ENCODE peak calls at places on chromosome 18, in nine cellular contexts. K is dorsolateral prefrontal cortex; C is GM06990; W is neural progenitor cell; N is CD4-positive, alpha-beta T cell; J is activated CD8-positive, alpha-beta T cell treated with anti-CD3 and anti-CD28 coated beads for 36 hours; A is gastrocnemius medialis; T is fibroblast of the aortic adventitia; X is fibroblast of lung. U is an unnamed sample.

GRCh38 chr18:31722369-31722957 is 38.1 kb upstream of the B4GALT6 start:
- DNase-seq in X (peak), J (peak), A (peak), C (no peak), N (peak), T (peak), K (peak), W (peak), U (peak)

GRCh38 chr18:57447154-57447621 is 12.0 kb downstream of the ONECUT2 start:
- DNase-seq in W (peak), K (no peak), J (peak), A (no peak), N (no peak), C (no peak), T (peak), X (peak), U (no peak)

GRCh38 chr18:2534906-2535305 is 36.4 kb downstream of the METTL4 start:
- DNase-seq in C (no peak), W (no peak), J (no peak), X (no peak), T (no peak), A (no peak), K (no peak), N (no peak), U (no peak)

GRCh38 chr18:45845410-45845809 is 19.9 kb downstream of the SIGLEC15 start:
- DNase-seq in C (no peak), X (peak), K (no peak), T (no peak), W (no peak), N (no peak), A (no peak), J (no peak), U (no peak)

GRCh38 chr18:35456181-35456850 is 41.4 kb downstream of the INO80C start:
- DNase-seq in C (no peak), J (no peak), A (no peak), X (peak), T (peak), K (no peak), W (no peak), N (no peak), U (no peak)

GRCh38 chr18:3478262-3478978 is 28.4 kb downstream of the TGIF1 start:
- DNase-seq in X (no peak), A (no peak), J (no peak), W (no peak), K (no peak), T (peak), C (no peak), N (no peak), U (no peak)

GRCh38 chr18:26482567-26482966 is 65.8 kb downstream of the KCTD1 start:
- DNase-seq in A (no peak), J (no peak), N (no peak), K (no peak), X (no peak), C (no peak), W (peak), T (no peak), U (no peak)

GRCh38 chr18:79489900-79490592 is 94.3 kb downstream of the NFATC1 start:
- DNase-seq in K (no peak), N (no peak), X (no peak), A (no peak), T (no peak), J (peak), W (no peak), C (no peak), U (no peak)

GRCh38 chr18:41265047-41265446 is 690.0 kb upstream of the PIK3C3 start:
- DNase-seq in X (peak), A (no peak), J (no peak), T (no peak), N (no peak), C (no peak), K (no peak), W (no peak), U (no peak)

GRCh38 chr18:2654105-2654827 is 1.3 kb upstream of the SMCHD1 start:
- DNase-seq in K (no peak), C (no peak), N (no peak), T (no peak), W (no peak), A (no peak), X (peak), J (no peak), U (no peak)

GRCh38 chr18:74182335-74182734 is 34.0 kb downstream of the TIMM21 start:
- DNase-seq in X (no peak), N (no peak), T (no peak), J (no peak), C (no peak), W (no peak), K (no peak), A (no peak), U (no peak)

GRCh38 chr18:39604836-39605235 is 2039.2 kb upstream of the CELF4 start:
- DNase-seq in W (no peak), N (no peak), T (peak), X (peak), A (no peak), K (no peak), C (no peak), J (no peak), U (no peak)

GRCh38 chr18:7941533-7941932 is 374.4 kb downstream of the PTPRM start:
- DNase-seq in C (no peak), T (no peak), J (no peak), K (no peak), X (no peak), W (no peak), N (no peak), A (peak), U (no peak)

GRCh38 chr18:72830109-72830508 is 37.7 kb downstream of the NETO1 start:
- DNase-seq in J (peak), T (no peak), A (no peak), C (no peak), W (peak), N (no peak), K (peak), X (peak), U (no peak)

GRCh38 chr18:9708057-9708881 is at the start of gene RAB31:
- DNase-seq in T (peak), W (peak), K (peak), C (peak), N (no peak), X (peak), A (no peak), J (peak), U (no peak)

GRCh38 chr18:71431689-71432088 is 1112.5 kb downstream of the CBLN2 start:
- DNase-seq in N (no peak), K (no peak), J (no peak), A (no peak), C (no peak), T (no peak), X (no peak), W (no peak), U (no peak)

GRCh38 chr18:4063545-4063944 is 391.6 kb downstream of the DLGAP1 start:
- DNase-seq in A (no peak), T (no peak), X (no peak), J (no peak), C (no peak), N (no peak), W (no peak), K (no peak), U (no peak)

GRCh38 chr18:48165104-48165866 is 234.8 kb upstream of the SMAD2 start:
- DNase-seq in X (no peak), A (no peak), W (no peak), N (no peak), C (no peak), K (no peak), J (no peak), T (no peak), U (no peak)

GRCh38 chr18:77057043-77057442 is 75.5 kb downstream of the MBP start:
- DNase-seq in T (peak), A (no peak), C (no peak), W (no peak), K (no peak), X (no peak), J (no peak), N (no peak), U (no peak)

GRCh38 chr18:22168360-22168921 is 948 bp upstream of the GATA6 start:
- DNase-seq in T (peak), J (peak), A (no peak), N (no peak), C (peak), K (no peak), W (peak), X (no peak), U (no peak)

GRCh38 chr18:37612941-37613340 is 47.3 kb upstream of the CELF4 start:
- DNase-seq in N (no peak), T (no peak), K (no peak), X (no peak), W (no peak), C (no peak), J (no peak), A (no peak), U (no peak)

GRCh38 chr18:2971741-2972552 is 41.0 kb downstream of the LPIN2 start:
- DNase-seq in W (no peak), N (peak), T (no peak), K (no peak), C (peak), J (peak), A (peak), X (no peak), U (no peak)

GRCh38 chr18:56641714-56642331 is 3.4 kb upstream of the TXNL1 start:
- DNase-seq in J (no peak), K (no peak), A (no peak), C (no peak), W (no peak), N (no peak), T (peak), X (peak), U (no peak)

GRCh38 chr18:28171837-28172236 is 5.1 kb downstream of the CDH2 start:
- DNase-seq in W (no peak), K (no peak), X (no peak), N (no peak), T (no peak), J (no peak), A (no peak), C (no peak), U (no peak)

GRCh38 chr18:10797882-10798281 is 272.1 kb downstream of the NAPG start:
- DNase-seq in K (no peak), J (no peak), W (no peak), C (no peak), A (no peak), T (no peak), X (no peak), N (no peak), U (no peak)

GRCh38 chr18:51196811-51197660 is 445 bp downstream of the MEX3C start:
- DNase-seq in X (peak), W (peak), T (peak), J (peak), K (peak), C (peak), N (peak), A (peak), U (no peak)

GRCh38 chr18:35508746-35509338 is 11.1 kb upstream of the INO80C start:
- DNase-seq in A (no peak), C (no peak), X (no peak), J (no peak), T (no peak), N (no peak), W (peak), K (no peak), U (no peak)

GRCh38 chr18:78538669-78539440 is 440.8 kb upstream of the SALL3 start:
- DNase-seq in C (no peak), W (no peak), J (no peak), K (no peak), T (no peak), X (no peak), A (no peak), N (no peak), U (no peak)

GRCh38 chr18:44856157-44856556 is 175.5 kb downstream of the SETBP1 start:
- DNase-seq in T (no peak), N (no peak), A (no peak), X (no peak), J (no peak), K (no peak), C (no peak), W (no peak), U (no peak)

GRCh38 chr18:78974115-78974740 is 5.4 kb upstream of the SALL3 start:
- DNase-seq in C (no peak), T (no peak), A (no peak), W (peak), J (no peak), N (no peak), K (no peak), X (no peak), U (no peak)

GRCh38 chr18:77103181-77103875 is 29.3 kb downstream of the MBP start:
- DNase-seq in C (no peak), T (peak), K (no peak), X (peak), N (no peak), J (no peak), A (no peak), W (no peak), U (no peak)

GRCh38 chr18:67813380-67814028 is 297.0 kb upstream of the DSEL start:
- DNase-seq in K (no peak), C (no peak), J (no peak), T (no peak), A (no peak), N (no peak), W (no peak), X (no peak), U (no peak)

GRCh38 chr18:26312196-26312595 is 86.0 kb downstream of the TAF4B start:
- DNase-seq in J (no peak), W (peak), A (no peak), X (no peak), N (no peak), K (no peak), T (no peak), C (no peak), U (no peak)

GRCh38 chr18:52312321-52312720 is 27.7 kb upstream of the DCC start:
- DNase-seq in J (no peak), W (no peak), K (no peak), C (no peak), T (no peak), A (no peak), X (peak), N (no peak), U (no peak)

GRCh38 chr18:24983566-24983965 is 368.4 kb downstream of the ZNF521 start:
- DNase-seq in N (no peak), J (no peak), W (no peak), T (no peak), X (no peak), K (no peak), A (no peak), C (no peak), U (no peak)

GRCh38 chr18:36392888-36393287 is 95.4 kb downstream of the FHOD3 start:
- DNase-seq in T (no peak), C (no peak), W (no peak), K (no peak), X (no peak), N (no peak), A (no peak), J (no peak), U (no peak)

GRCh38 chr18:75003764-75004690 is 204.9 kb downstream of the PTGR3 start:
- DNase-seq in N (no peak), W (no peak), J (no peak), K (no peak), C (no peak), T (peak), X (no peak), A (no peak), U (no peak)

GRCh38 chr18:48959551-48959920 is 8.8 kb upstream of the SMAD7 start:
- DNase-seq in J (no peak), T (no peak), W (no peak), C (no peak), N (no peak), K (no peak), X (no peak), A (no peak), U (no peak)

GRCh38 chr18:48186861-48187260 is 222.3 kb downstream of the ZBTB7C start:
- DNase-seq in K (no peak), X (no peak), J (no peak), C (no peak), W (no peak), N (no peak), A (no peak), T (no peak), U (no peak)

GRCh38 chr18:61984293-61984692 is 91.5 kb upstream of the RNF152 start:
- DNase-seq in C (no peak), X (no peak), J (no peak), N (no peak), A (no peak), W (no peak), T (peak), K (no peak), U (no peak)

GRCh38 chr18:61989138-61989537 is 96.3 kb upstream of the RNF152 start:
- DNase-seq in X (no peak), W (no peak), T (no peak), C (no peak), J (no peak), A (no peak), K (no peak), N (no peak), U (no peak)

GRCh38 chr18:61991836-61992235 is 99.0 kb upstream of the RNF152 start:
- DNase-seq in K (no peak), A (no peak), C (no peak), N (no peak), J (no peak), T (no peak), X (no peak), W (no peak), U (no peak)

GRCh38 chr18:61991201-61991600 is 98.4 kb upstream of the RNF152 start:
- DNase-seq in A (no peak), T (peak), X (peak), C (no peak), N (no peak), J (no peak), W (no peak), K (no peak), U (no peak)

DNA sequence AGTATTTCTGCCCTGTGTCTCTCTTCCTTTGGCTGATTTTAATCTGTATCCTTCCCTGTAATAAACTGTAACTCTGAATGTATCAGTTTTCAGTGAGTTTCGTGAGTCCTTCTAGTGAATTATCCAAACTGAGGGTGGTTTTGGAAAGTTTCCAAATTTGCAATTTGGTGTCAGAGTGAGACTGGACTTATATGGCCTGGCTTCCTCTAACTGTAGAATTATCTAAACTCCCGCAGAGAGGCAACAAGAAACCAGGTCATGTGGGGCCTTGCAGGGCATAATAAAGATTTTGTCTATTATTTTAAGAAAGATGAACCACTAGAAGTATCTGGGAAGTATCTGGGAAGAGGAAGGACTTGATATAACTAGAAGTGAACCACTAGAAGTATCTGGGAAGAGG is 95.3 kb upstream of the RNF152 start:
- DNase-seq in W (no peak), K (no peak), T (no peak), A (no peak), N (no peak), J (no peak), X (no peak), C (no peak), U (no peak)
- TF ChIP-seq CTCF in W (no peak), K (no peak), T (no peak), A (no peak), N (no peak), J (no peak), X (no peak), C (no peak), U (no peak)

DNA sequence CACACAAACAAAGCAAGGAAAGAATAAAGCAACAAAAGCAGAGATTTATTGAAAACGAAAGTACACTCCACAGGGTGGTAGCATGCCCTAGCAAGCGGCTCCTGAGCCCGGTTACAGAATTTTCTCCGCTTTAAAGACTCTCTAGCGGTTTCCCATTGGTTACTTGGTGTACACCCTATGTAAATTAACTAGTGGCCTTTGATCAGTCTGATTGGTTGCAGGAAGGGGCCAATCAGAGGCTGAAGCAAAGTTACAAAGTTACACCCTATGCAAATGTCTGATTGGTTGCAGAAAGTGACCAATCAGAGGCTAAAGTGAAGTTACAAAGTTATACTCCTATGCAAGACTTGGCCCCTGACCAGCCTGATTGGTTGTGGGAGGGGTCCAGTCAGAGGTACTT is 242.9 kb downstream of the LDLRAD4 start:
- DNase-seq in J (no peak), A (no peak), K (no peak), X (no peak), C (no peak), N (no peak), W (no peak), T (peak), U (no peak)
- TF ChIP-seq CTCF in J (no peak), A (no peak), K (no peak), X (no peak), C (no peak), N (no peak), W (no peak), T (no peak), U (no peak)

DNA sequence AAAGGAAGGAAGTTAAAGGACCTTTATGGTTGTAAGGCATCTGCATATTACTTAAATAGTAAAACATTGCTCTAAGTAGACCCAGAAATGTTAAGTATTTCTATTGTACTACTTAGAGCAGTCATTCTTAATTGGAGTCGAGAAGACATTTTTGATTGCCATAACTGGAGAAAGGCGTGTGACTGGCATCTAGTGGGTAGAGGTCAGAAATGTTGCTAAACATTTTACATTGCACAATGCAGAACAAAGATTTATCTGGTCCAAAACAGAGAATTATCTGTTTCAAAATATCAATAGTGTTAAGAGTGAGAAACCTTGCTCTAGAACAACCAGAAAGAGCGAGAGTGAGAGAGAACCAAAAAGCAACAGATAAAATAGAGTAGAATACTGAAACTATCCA is 23.3 kb upstream of the ROCK1 start:
- DNase-seq in K (no peak), C (no peak), J (peak), A (no peak), T (peak), W (no peak), X (peak), N (peak), U (no peak)
- TF ChIP-seq CTCF in K (peak), C (peak), J (peak), A (peak), T (peak), W (peak), X (peak), N (peak), U (no peak)

GRCh38 chr18:11963991-11964484 is 17.3 kb upstream of the IMPA2 start:
- DNase-seq in A (no peak), T (peak), X (peak), C (no peak), J (no peak), W (peak), N (no peak), K (no peak), U (no peak)
- TF ChIP-seq CTCF in A (no peak), T (peak), X (peak), C (peak), J (no peak), W (no peak), N (no peak), K (no peak), U (no peak)

GRCh38 chr18:54622084-54622483 is 31.0 kb downstream of the DYNAP start:
- DNase-seq in W (no peak), A (no peak), K (no peak), J (no peak), X (no peak), C (no peak), N (no peak), T (no peak), U (no peak)
- TF ChIP-seq CTCF in W (no peak), A (no peak), K (no peak), J (no peak), X (peak), C (no peak), N (no peak), T (peak), U (no peak)